ENCODE peak calls at places on chromosomes 11 and 22, in ten cellular contexts. V is endodermal cell; G is fibroblast of mammary gland; E is sigmoid colon; W is cardiac muscle cell; N is right lobe of liver; X is epithelial cell of esophagus; C is HFF-Myc; M is CD8-positive, alpha-beta memory T cell; A is astrocyte of the cerebellum. J is an unnamed sample.

GRCh38 chr11:70191495-70192140 is 11.5 kb upstream of the FADD start:
- DNase-seq in V (peak), G (peak), E (no peak), W (peak), N (peak), X (peak), C (no peak), M (no peak), A (peak), J (no peak)

GRCh38 chr11:10725907-10726253 is 25.2 kb upstream of the CTR9 start:
- DNase-seq in V (no peak), G (no peak), E (no peak), W (no peak), N (no peak), X (no peak), C (no peak), M (no peak), A (no peak), J (no peak)

GRCh38 chr11:107851704-107852315 is 6.8 kb downstream of the SLC35F2 start:
- DNase-seq in V (no peak), G (no peak), E (no peak), W (no peak), N (no peak), X (no peak), C (no peak), M (no peak), A (no peak), J (no peak)

GRCh38 chr11:125201525-125202121 is 37.1 kb downstream of the PKNOX2 start:
- DNase-seq in V (no peak), G (no peak), E (no peak), W (peak), N (peak), X (peak), C (no peak), M (no peak), A (peak), J (peak)

GRCh38 chr11:134751161-134751560 is 339.1 kb upstream of the B3GAT1 start:
- DNase-seq in V (peak), G (no peak), E (no peak), W (no peak), N (no peak), X (no peak), C (no peak), M (no peak), A (no peak), J (no peak)

GRCh38 chr11:12771875-12772274 is 97.7 kb downstream of the TEAD1 start:
- DNase-seq in V (no peak), G (peak), E (no peak), W (no peak), N (no peak), X (no peak), C (no peak), M (no peak), A (no peak), J (peak)

GRCh38 chr11:32893947-32894827 is 1.6 kb downstream of the QSER1 start:
- DNase-seq in V (peak), G (peak), E (no peak), W (peak), N (no peak), X (peak), C (peak), M (peak), A (peak), J (no peak)

GRCh38 chr22:22866381-22867111 is 21.1 kb upstream of the IGLL5 start:
- DNase-seq in V (no peak), G (peak), E (no peak), W (no peak), N (no peak), X (peak), C (no peak), M (no peak), A (no peak), J (no peak)

GRCh38 chr11:134740590-134741342 is 328.7 kb upstream of the B3GAT1 start:
- DNase-seq in V (no peak), G (no peak), E (no peak), W (no peak), N (no peak), X (no peak), C (no peak), M (no peak), A (no peak), J (no peak)

GRCh38 chr11:124219126-124219525 is 21.8 kb upstream of the OR8G1 start:
- DNase-seq in V (no peak), G (no peak), E (no peak), W (no peak), N (no peak), X (peak), C (no peak), M (no peak), A (no peak), J (no peak)

GRCh38 chr11:123186291-123186690 is 8.8 kb downstream of the CLMP start:
- DNase-seq in V (no peak), G (no peak), E (no peak), W (no peak), N (no peak), X (peak), C (no peak), M (no peak), A (no peak), J (no peak)

GRCh38 chr11:1402355-1402754 is 12.6 kb downstream of the BRSK2 start:
- DNase-seq in V (no peak), G (no peak), E (no peak), W (no peak), N (no peak), X (no peak), C (no peak), M (no peak), A (no peak), J (no peak)

GRCh38 chr11:74018331-74019005 is 9.6 kb upstream of the UCP3 start:
- DNase-seq in V (no peak), G (peak), E (peak), W (peak), N (peak), X (peak), C (no peak), M (no peak), A (peak), J (no peak)

GRCh38 chr11:122743949-122744876 is 88.7 kb downstream of the UBASH3B start:
- DNase-seq in V (peak), G (no peak), E (peak), W (no peak), N (no peak), X (no peak), C (no peak), M (peak), A (no peak), J (no peak)

GRCh38 chr22:41352058-41352457 is 29.7 kb upstream of the TEF start:
- DNase-seq in V (no peak), G (peak), E (peak), W (peak), N (no peak), X (peak), C (no peak), M (no peak), A (no peak), J (no peak)

GRCh38 chr11:3835752-3836151 is 5.0 kb downstream of the RHOG start:
- DNase-seq in V (no peak), G (no peak), E (no peak), W (no peak), N (no peak), X (no peak), C (no peak), M (no peak), A (no peak), J (no peak)

GRCh38 chr22:30245985-30246901 is at the start of gene LIF:
- DNase-seq in V (peak), G (peak), E (no peak), W (peak), N (no peak), X (peak), C (no peak), M (peak), A (no peak), J (no peak)

GRCh38 chr11:117426297-117426685 is 98.6 kb downstream of the CEP164 start:
- DNase-seq in V (peak), G (peak), E (peak), W (peak), N (peak), X (peak), C (peak), M (peak), A (peak), J (peak)

GRCh38 chr11:1437500-1437899 is 47.8 kb downstream of the BRSK2 start:
- DNase-seq in V (peak), G (no peak), E (no peak), W (peak), N (no peak), X (no peak), C (no peak), M (no peak), A (no peak), J (peak)

GRCh38 chr11:1181420-1181819 is 23.7 kb downstream of the MUC5AC start:
- DNase-seq in V (no peak), G (no peak), E (no peak), W (no peak), N (no peak), X (no peak), C (no peak), M (no peak), A (no peak), J (no peak)

GRCh38 chr22:44363214-44363979 is 50.6 kb upstream of the SHISAL1 start:
- DNase-seq in V (peak), G (peak), E (peak), W (peak), N (peak), X (peak), C (peak), M (no peak), A (peak), J (peak)

GRCh38 chr11:117172678-117173421 is 5.7 kb upstream of the SIDT2 start:
- DNase-seq in V (no peak), G (peak), E (no peak), W (peak), N (no peak), X (peak), C (no peak), M (no peak), A (no peak), J (no peak)

GRCh38 chr11:7442588-7443215 is 42.6 kb upstream of the OLFML1 start:
- DNase-seq in V (peak), G (peak), E (peak), W (peak), N (peak), X (peak), C (peak), M (peak), A (peak), J (peak)

GRCh38 chr11:33110083-33110482 is 51.2 kb downstream of the CSTF3 start:
- DNase-seq in V (no peak), G (no peak), E (no peak), W (no peak), N (no peak), X (no peak), C (no peak), M (no peak), A (no peak), J (no peak)

GRCh38 chr11:8768625-8769333 is 86.2 kb downstream of the RPL27A start:
- DNase-seq in V (peak), G (peak), E (no peak), W (peak), N (no peak), X (peak), C (no peak), M (no peak), A (no peak), J (peak)

GRCh38 chr11:10727259-10727851 is 23.7 kb upstream of the CTR9 start:
- DNase-seq in V (no peak), G (peak), E (no peak), W (peak), N (no peak), X (no peak), C (peak), M (no peak), A (no peak), J (no peak)

GRCh38 chr11:78722786-78723185 is 148.1 kb upstream of the NARS2 start:
- DNase-seq in V (no peak), G (no peak), E (no peak), W (peak), N (no peak), X (no peak), C (no peak), M (no peak), A (peak), J (no peak)

GRCh38 chr22:29689872-29690213 is 30.0 kb upstream of the CABP7 start:
- DNase-seq in V (peak), G (peak), E (no peak), W (peak), N (peak), X (peak), C (no peak), M (no peak), A (peak), J (no peak)

GRCh38 chr11:12430912-12431311 is 53.5 kb downstream of the PARVA start:
- DNase-seq in V (no peak), G (peak), E (peak), W (peak), N (no peak), X (peak), C (peak), M (no peak), A (peak), J (peak)

DNA sequence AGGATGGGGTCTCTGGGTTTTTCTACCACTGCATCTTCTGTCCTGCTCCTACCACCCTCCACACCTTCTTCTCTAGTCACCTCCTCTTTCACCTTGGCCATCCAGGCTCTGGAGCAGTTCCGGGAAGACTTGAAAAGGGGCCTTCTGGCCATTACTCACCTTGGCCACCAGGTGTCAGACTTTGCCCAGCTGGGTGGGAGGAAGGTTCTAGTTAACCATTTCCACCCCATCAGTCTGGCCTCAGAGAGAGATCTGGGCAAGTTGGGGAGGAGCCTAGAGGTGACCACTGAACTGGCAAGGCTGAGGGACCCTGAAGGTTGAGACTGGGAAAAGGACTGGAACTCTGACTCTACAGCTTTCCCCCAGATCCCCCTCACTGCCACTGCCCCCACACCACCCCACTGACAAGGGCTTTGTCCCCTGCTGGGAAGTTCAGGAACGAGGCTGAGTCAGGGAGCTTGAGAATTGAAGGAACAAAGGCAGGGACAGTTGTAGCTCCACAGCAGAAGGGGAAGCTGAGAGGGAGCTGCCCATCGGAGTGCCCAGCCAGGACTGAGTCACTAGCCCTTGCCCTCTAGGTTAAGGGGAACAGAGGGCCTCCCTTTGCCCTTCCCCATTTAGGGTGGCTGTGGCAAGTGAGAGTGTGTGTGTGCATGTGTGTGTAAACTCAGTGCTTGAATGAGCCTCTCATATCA is 3.7 kb upstream of the POLD4 start:
- DNase-seq in V (peak), G (peak), E (peak), W (peak), N (peak), X (peak), C (no peak), M (peak), A (peak), J (no peak)
- H3K4me3 ChIP-seq in V (no peak), G (no peak), E (no peak), W (no peak), N (no peak), X (no peak), C (no peak), M (no peak), A (no peak), J (no peak)

DNA sequence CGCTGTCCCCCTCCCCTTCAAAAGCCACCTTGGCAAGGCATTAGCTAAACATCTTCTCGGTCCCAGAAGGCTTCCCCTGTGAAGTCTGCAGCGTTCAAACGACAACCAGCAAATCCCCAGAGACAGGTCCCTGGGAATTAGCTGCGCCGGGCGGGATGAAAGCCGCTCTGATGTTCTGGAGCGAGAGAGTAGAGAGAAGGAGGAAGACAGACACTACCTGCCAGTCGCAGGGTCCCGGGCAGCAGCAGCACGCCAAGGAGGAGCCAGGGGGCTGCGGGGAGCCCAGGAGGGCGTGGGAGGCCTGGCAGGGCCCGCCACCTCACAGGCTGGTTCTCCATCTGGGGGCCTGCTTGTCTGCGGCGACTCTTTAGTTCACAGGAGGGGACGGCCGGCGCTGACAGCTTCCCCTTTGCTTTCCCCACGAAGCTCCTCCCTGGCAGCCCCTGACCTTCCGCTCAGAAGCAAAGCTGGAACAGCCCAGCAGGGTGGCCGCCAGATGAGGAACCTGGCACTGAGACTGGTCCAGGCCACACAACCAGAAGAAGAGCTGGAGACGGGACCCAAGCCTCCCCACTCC is at the start of gene NFAM1:
- DNase-seq in V (peak), G (no peak), E (peak), W (no peak), N (peak), X (no peak), C (no peak), M (no peak), A (no peak), J (no peak)
- H3K4me3 ChIP-seq in V (no peak), G (no peak), E (peak), W (no peak), N (peak), X (no peak), C (no peak), M (no peak), A (no peak), J (no peak)

GRCh38 chr22:35308480-35308945 is 8.8 kb downstream of the TOM1 start:
- DNase-seq in V (no peak), G (no peak), E (no peak), W (no peak), N (no peak), X (no peak), C (no peak), M (peak), A (no peak), J (no peak)
- H3K4me3 ChIP-seq in V (no peak), G (no peak), E (no peak), W (no peak), N (no peak), X (no peak), C (no peak), M (no peak), A (no peak), J (no peak)

DNA sequence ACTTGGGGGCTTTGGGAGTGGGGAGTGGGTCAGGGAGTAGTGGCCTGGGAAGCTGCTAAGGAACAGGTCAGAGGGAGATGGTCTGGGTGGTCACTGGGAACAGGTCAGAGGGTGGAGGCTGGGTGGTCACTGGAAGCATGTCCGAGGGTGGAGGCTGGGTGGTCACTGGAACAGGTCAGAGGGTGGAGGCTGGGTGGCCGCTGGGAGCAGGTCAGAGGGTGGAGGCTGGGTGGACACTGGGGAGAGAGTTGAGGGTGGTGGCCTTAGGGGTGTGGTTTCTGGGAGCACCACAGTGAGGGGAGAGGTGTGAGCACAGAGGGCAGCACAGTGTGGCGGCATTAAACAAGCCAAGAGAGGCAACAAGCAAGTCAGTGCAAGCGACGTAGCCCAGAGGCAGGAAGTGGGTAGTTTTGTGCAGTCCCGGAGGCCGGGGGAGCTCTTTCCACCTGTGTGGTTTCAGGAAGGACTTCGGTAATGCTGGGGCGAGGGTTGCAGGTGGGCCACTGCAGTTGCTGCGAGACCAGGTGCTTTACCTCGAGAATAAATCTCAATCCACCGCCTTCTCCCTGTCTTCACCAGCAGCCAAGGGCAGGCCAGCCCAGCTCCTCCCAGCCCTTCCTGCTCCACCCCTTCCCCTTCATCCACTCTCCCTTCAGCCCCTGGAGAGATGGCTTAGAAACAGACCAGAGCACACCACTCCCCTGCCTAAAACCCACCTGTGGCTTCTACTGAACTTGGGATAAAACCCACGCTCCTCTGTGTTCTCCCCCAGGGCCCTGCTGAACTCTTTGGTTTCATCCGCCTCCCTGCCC is 3.2 kb upstream of the CACNA1I start:
- DNase-seq in V (no peak), G (no peak), E (no peak), W (no peak), N (no peak), X (peak), C (no peak), M (peak), A (no peak), J (no peak)
- H3K4me3 ChIP-seq in V (no peak), G (no peak), E (no peak), W (no peak), N (no peak), X (no peak), C (no peak), M (peak), A (no peak), J (no peak)

GRCh38 chr22:45493286-45493771 is 9.4 kb upstream of the FBLN1 start:
- DNase-seq in V (peak), G (peak), E (peak), W (peak), N (no peak), X (no peak), C (no peak), M (no peak), A (no peak), J (no peak)
- H3K4me3 ChIP-seq in V (no peak), G (no peak), E (no peak), W (no peak), N (no peak), X (no peak), C (no peak), M (no peak), A (no peak), J (no peak)

DNA sequence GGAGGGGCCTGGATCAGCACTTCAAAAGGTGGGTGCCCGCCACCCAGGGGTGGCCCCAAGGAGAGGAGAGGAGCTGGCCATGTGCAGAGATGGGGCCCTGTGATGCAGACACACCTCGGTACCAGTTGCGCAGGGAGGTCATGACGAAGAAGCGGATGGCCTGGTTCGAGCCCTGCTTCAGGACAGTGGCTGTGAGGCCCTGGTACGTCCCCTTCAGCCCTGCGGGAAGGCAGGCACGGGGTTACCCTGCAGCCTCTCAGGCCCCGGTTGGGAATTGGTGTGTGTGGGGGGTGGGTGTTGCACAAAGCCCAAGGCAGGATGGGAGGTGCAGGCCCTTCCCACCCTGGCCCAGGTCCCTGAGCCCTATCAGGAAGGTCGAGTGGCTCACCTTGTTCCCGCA is 1.8 kb downstream of the SLC25A1 start:
- DNase-seq in V (peak), G (no peak), E (no peak), W (no peak), N (no peak), X (no peak), C (no peak), M (no peak), A (no peak), J (no peak)
- H3K4me3 ChIP-seq in V (no peak), G (peak), E (no peak), W (no peak), N (no peak), X (peak), C (peak), M (no peak), A (no peak), J (no peak)

J was measured in retinal pigment epithelial cell.